ENCODE peak calls at places on chromosomes 13 and 19, in eight cellular contexts. C is IMR-90; Q is thoracic aorta; O is omental fat pad; W is CD4-positive, alpha-beta T cell; E is cardiac fibroblast; H is MM.1S; I is OCI-LY7. B is an unnamed sample.

GRCh38 chr13:35720690-35721554 is 244.4 kb upstream of the MAB21L1 start:
- DNase-seq in I (peak), O (no peak), Q (no peak), E (peak), H (no peak), W (no peak), C (peak), B (peak)

GRCh38 chr19:23521471-23521870 is 126.2 kb upstream of the ZNF91 start:
- DNase-seq in H (no peak), C (no peak), O (no peak), E (no peak), Q (no peak), W (no peak), I (no peak), B (no peak)

GRCh38 chr19:13073263-13073662 is 29.4 kb downstream of the LYL1 start:
- DNase-seq in I (no peak), W (no peak), Q (no peak), O (no peak), C (no peak), H (no peak), E (no peak), B (no peak)

GRCh38 chr19:44050740-44051653 is 839 bp upstream of the ZNF223 start:
- DNase-seq in C (no peak), H (no peak), W (peak), E (peak), Q (no peak), I (no peak), O (no peak), B (no peak)

GRCh38 chr13:36778083-36778671 is 40.8 kb upstream of the RFXAP start:
- DNase-seq in C (peak), I (no peak), O (no peak), E (peak), Q (no peak), W (no peak), H (no peak), B (no peak)

GRCh38 chr13:24208314-24208713 is 47.8 kb downstream of the SPATA13 start:
- DNase-seq in E (peak), Q (no peak), C (peak), O (no peak), H (no peak), I (no peak), W (no peak), B (no peak)

GRCh38 chr19:31249217-31249616 is 100.0 kb downstream of the TSHZ3 start:
- DNase-seq in E (no peak), C (no peak), I (no peak), O (no peak), H (no peak), W (no peak), Q (no peak), B (no peak)

GRCh38 chr13:94009696-94010095 is 469.8 kb downstream of the DCT start:
- DNase-seq in H (no peak), Q (no peak), O (no peak), I (no peak), E (peak), W (no peak), C (peak), B (no peak)

GRCh38 chr19:51354742-51355148 is 11.4 kb downstream of the ETFB start:
- DNase-seq in O (no peak), Q (no peak), I (no peak), H (no peak), E (no peak), C (peak), W (no peak), B (no peak)

GRCh38 chr19:39390460-39390758 is 497 bp downstream of the PAF1 start:
- DNase-seq in E (no peak), O (no peak), C (no peak), Q (no peak), W (peak), H (peak), I (no peak), B (no peak)

GRCh38 chr19:16324384-16325160 is at the start of gene KLF2:
- DNase-seq in Q (peak), E (peak), O (peak), H (peak), I (peak), C (peak), W (peak), B (peak)

GRCh38 chr13:99288069-99288468 is 19.1 kb downstream of the GPR183 start:
- DNase-seq in W (no peak), C (no peak), O (no peak), Q (no peak), H (no peak), I (no peak), E (no peak), B (peak)

GRCh38 chr13:46035066-46035465 is 17.5 kb downstream of the ZC3H13 start:
- DNase-seq in H (no peak), I (no peak), C (no peak), O (no peak), E (no peak), Q (no peak), W (no peak), B (no peak)

GRCh38 chr19:35142531-35143230 is 374 bp upstream of the FXYD7 start:
- DNase-seq in H (peak), Q (no peak), C (no peak), O (no peak), W (peak), I (peak), E (no peak), B (peak)

GRCh38 chr19:16435238-16435911 is 36.4 kb downstream of the EPS15L1 start:
- DNase-seq in C (peak), I (no peak), E (peak), H (peak), W (no peak), O (no peak), Q (no peak), B (no peak)

GRCh38 chr19:29706635-29707034 is 8.4 kb downstream of the C19orf12 start:
- DNase-seq in I (no peak), O (no peak), W (no peak), C (no peak), E (no peak), Q (no peak), H (no peak), B (no peak)

GRCh38 chr19:50967924-50968708 is 1.3 kb downstream of the KLK6 start:
- DNase-seq in Q (no peak), I (no peak), E (no peak), O (no peak), H (no peak), C (no peak), W (no peak), B (no peak)

GRCh38 chr13:44117351-44117750 is 237.6 kb downstream of the LACC1 start:
- DNase-seq in E (peak), Q (no peak), C (peak), I (peak), W (no peak), H (peak), O (no peak), B (peak)

GRCh38 chr19:38538386-38538785 is 79.4 kb downstream of the MAP4K1 start:
- DNase-seq in O (no peak), E (no peak), I (no peak), W (no peak), C (no peak), H (no peak), Q (no peak), B (no peak)

GRCh38 chr13:52846567-52847321 is 1.7 kb downstream of the PCDH8 start:
- DNase-seq in W (no peak), C (peak), H (no peak), O (no peak), E (no peak), Q (no peak), I (no peak), B (peak)

GRCh38 chr13:24683833-24684599 is 3.8 kb downstream of the ATP12A start:
- DNase-seq in H (peak), Q (no peak), O (peak), E (peak), C (peak), I (peak), W (peak), B (peak)

GRCh38 chr13:94061316-94061715 is 418.2 kb downstream of the DCT start:
- DNase-seq in E (peak), I (no peak), H (no peak), W (no peak), O (no peak), Q (no peak), C (peak), B (no peak)

GRCh38 chr19:2543463-2544442 is 67.8 kb downstream of the GADD45B start:
- DNase-seq in H (no peak), Q (peak), W (peak), C (peak), E (peak), O (peak), I (peak), B (peak)

DNA sequence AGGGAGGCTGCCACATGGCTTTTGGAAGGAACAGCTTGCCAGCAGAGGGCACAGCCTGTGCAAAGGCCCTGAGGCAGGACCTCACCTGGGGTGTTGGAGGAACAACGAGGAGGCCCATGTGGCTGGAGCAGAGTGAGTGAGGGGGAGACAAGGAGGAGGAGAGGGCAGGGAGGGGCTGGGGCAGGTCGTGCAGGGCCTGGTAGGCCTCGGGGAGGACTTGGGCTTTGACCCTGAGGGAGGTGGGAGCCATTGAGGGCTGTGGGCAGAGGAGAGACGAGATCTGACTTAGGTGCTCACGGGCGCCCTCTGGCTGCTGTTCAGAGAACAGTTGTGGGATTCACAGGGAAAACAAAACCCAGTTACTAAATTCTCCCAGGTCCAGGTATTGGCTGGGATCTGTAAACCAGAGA is 25.2 kb downstream of the ZNRF4 start:
- DNase-seq in I (peak), E (peak), Q (no peak), C (no peak), O (no peak), H (no peak), W (peak), B (peak)
- TF ChIP-seq CTCF in I (peak), E (peak), Q (peak), C (peak), O (no peak), H (peak), W (peak), B (peak)

DNA sequence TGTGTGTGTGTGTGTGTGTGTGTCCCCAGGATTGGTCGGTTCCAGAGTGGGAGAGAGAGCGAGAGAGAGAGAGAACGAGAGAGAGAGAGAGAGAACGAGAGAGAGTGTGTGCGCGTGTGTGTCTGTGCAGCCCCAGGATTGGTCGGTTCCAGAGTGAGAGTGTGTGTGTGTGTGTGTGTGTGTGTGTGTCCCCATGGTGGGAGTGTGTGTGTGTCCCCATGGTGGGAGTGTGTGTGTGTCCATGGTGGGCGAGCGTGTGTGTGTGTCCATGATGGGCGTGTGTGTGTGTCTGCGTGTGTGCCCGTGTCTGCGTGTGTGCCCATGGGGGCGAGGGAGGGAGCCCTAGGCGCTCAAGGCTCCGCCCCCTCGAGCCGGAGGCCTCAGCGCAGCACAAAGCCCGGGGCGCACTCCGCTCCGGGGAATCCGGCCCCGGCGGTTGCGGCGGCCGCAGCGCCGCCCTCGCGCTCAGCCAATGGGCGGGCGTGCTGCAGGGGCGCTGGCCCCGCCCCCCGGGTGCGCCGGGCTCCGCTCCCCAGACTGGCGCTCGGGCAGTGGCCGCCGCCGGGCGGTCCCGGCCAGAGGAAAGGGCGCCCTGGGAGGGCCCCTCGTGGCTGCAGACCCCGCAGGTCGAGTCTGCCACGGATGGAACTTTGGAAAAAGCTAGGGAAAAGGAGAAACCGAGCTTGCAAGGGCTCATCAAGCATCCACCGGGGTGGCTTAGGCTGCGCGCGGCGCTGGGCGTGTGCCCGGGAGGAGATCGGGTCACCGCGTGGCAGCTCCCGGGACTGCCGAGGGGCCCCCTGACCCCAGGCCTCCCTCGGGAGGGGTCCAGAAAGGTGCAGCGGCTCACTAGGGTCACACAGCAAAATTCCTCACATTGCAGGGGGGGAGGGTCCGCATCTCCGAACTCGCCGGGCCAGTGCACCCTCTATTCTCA is 96.2 kb downstream of the INSR start:
- DNase-seq in E (peak), O (peak), C (peak), I (peak), Q (peak), H (peak), W (peak), B (peak)
- TF ChIP-seq CTCF in E (no peak), O (no peak), C (peak), I (no peak), Q (peak), H (peak), W (no peak), B (no peak)

GRCh38 chr13:39777527-39778061 is 122.1 kb downstream of the COG6 start:
- DNase-seq in H (peak), I (peak), O (no peak), Q (no peak), E (peak), C (peak), W (no peak), B (no peak)
- TF ChIP-seq CTCF in H (peak), I (peak), O (no peak), Q (no peak), E (peak), C (peak), W (peak), B (no peak)

DNA sequence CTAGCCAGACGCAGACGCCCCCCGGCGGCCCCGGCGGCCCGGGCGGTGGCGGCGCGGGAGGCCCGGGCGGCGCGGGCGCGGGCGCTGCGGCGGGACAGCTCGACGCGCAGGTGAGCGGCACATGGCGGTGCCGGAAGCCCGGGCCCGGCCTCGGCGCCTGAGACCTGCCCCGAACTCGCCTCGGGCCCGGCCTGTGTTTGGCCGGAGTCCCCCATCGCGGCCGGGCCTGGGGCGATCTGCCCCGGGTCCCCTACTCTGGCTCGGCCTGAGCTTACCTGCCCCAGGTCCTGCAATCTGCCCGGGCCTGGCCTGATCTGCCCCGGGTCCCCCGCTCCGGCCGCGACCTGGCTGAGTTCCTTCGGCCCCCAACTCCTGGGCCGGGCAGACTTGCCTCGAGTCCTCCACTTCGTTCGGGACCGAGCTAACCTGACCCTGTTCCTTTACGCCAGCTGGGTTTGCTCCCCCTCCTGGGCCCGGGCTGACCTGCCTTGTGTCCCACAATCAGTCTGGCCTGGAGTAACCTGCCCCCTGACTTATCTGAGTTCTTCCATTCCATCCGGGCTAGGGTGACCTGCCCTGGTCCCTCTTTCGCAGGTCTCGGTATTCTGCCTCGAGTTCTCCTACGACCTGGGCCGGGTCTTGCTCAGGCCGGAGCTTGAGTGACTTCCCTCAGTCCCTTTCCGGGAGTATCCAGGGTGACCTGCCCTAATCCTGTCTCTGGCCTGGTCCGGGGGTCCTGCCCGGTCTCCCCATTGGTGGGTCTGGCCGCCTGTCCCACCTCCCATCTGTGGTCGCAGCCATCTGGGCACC is 777 bp downstream of the UPF1 start:
- DNase-seq in E (peak), I (peak), H (peak), O (no peak), C (no peak), W (no peak), Q (no peak), B (peak)
- TF ChIP-seq CTCF in E (peak), I (peak), H (peak), O (no peak), C (peak), W (no peak), Q (no peak), B (peak)

GRCh38 chr13:101474419-101474957 is 22.0 kb downstream of the ITGBL1 start:
- DNase-seq in E (peak), Q (no peak), C (peak), W (no peak), H (no peak), I (no peak), O (no peak), B (no peak)
- TF ChIP-seq CTCF in E (peak), Q (peak), C (peak), W (no peak), H (peak), I (no peak), O (no peak), B (no peak)

GRCh38 chr13:21176195-21176981 is at the start of the genes MRPL57 and SKA3:
- DNase-seq in Q (peak), C (peak), O (peak), H (peak), E (peak), W (peak), I (peak), B (peak)
- TF ChIP-seq CTCF in Q (no peak), C (no peak), O (no peak), H (no peak), E (peak), W (no peak), I (no peak), B (no peak)